ENCODE peak calls at places on chromosomes 7 and 10, in five cellular contexts. D is hippocampal formation; A is activated CD4-positive, alpha-beta T cell treated with anti-CD3 and anti-CD28 coated beads, Interleukin-2, amount 10 ng/mL, durations not matched to agents 7 days and 5 days; P is GM23248; Q is skeletal muscle cell. G is an unnamed sample.
A peak's percentile ranks its signal among the peaks of the same experiment; 100 is the strongest.

GRCh38 chr7:124813962-124814798 is 48.6 kb upstream of the GPR37 start:
- DNase-seq in P (no peak), D (no peak), A (no peak), Q (no peak), G (no peak)

GRCh38 chr10:132762267-132762666 is 23.7 kb downstream of the NKX6-2 start:
- DNase-seq in A (no peak), Q (no peak), P (no peak), D (no peak), G (no peak)

GRCh38 chr7:120864146-120864920 is 6.4 kb upstream of the TSPAN12 start:
- DNase-seq in Q (no peak), P (no peak), A (no peak), D (no peak), G (no peak)

GRCh38 chr10:97124211-97124610 is 61.5 kb downstream of the SLIT1 start:
- DNase-seq in Q (no peak), A (no peak), D (no peak), P (no peak), G (no peak)

GRCh38 chr10:98427011-98427515 is 12.1 kb upstream of the PYROXD2 start:
- DNase-seq in A (no peak), D (no peak), P (no peak), Q (no peak), G (no peak)

GRCh38 chr10:14736600-14737081 is 38.1 kb downstream of the FAM107B start:
- DNase-seq in A (no peak), D (no peak), Q (no peak), P (peak; percentile 11), G (peak; percentile 90)

GRCh38 chr10:131155903-131156285 is 155.6 kb downstream of the TCERG1L start:
- DNase-seq in A (no peak), Q (no peak), D (no peak), P (no peak), G (no peak)

GRCh38 chr7:66921396-66921917 is 432 bp downstream of the TMEM248 start:
- DNase-seq in D (no peak), Q (peak; percentile 12), A (peak; percentile 10), P (peak; percentile 71), G (peak; percentile 55)

GRCh38 chr7:73718905-73719805 is at the start of gene STX1A:
- DNase-seq in P (peak; percentile 93), D (no peak), A (peak; percentile 67), Q (no peak), G (peak; percentile 80)

GRCh38 chr10:131733596-131733995 is 167.2 kb upstream of the PPP2R2D start:
- DNase-seq in Q (no peak), P (no peak), A (no peak), D (no peak), G (no peak)

GRCh38 chr10:70296406-70296899 is 12.6 kb upstream of the NPFFR1 start:
- DNase-seq in A (no peak), P (peak; percentile 98), D (no peak), Q (peak; percentile 51), G (peak; percentile 90)

GRCh38 chr7:116592445-116592844 is 67.6 kb downstream of the CAV1 start:
- DNase-seq in D (no peak), Q (no peak), P (no peak), A (no peak), G (no peak)

GRCh38 chr7:108454674-108455523 is 1.3 kb downstream of the NRCAM start:
- DNase-seq in P (peak; percentile 48), Q (no peak), A (no peak), D (peak; percentile 33), G (peak; percentile 27)

GRCh38 chr10:118594392-118595063 is 920 bp downstream of the PRLHR start:
- DNase-seq in Q (no peak), P (peak; percentile 57), A (peak; percentile 34), D (no peak), G (peak; percentile 24)

GRCh38 chr10:116080553-116080952 is 192.5 kb downstream of the GFRA1 start:
- DNase-seq in A (no peak), P (peak; percentile 35), Q (no peak), D (no peak), G (peak; percentile 12)

GRCh38 chr10:124912487-124912886 is 29.4 kb upstream of the ZRANB1 start:
- DNase-seq in D (no peak), P (peak; percentile 46), A (no peak), Q (no peak), G (no peak)

GRCh38 chr7:97017197-97018125 is 7.2 kb downstream of the DLX5 start:
- DNase-seq in D (no peak), A (no peak), P (no peak), Q (no peak), G (no peak)

GRCh38 chr10:59865101-59865500 is 41.3 kb downstream of the CCDC6 start:
- DNase-seq in A (peak; percentile 11), P (peak; percentile 13), Q (no peak), D (no peak), G (peak; percentile 31)

GRCh38 chr7:108307246-108307982 is 148.8 kb downstream of the NRCAM start:
- DNase-seq in P (no peak), Q (no peak), D (no peak), A (no peak), G (no peak)

GRCh38 chr7:69208848-69209247 is 389.4 kb upstream of the AUTS2 start:
- DNase-seq in D (peak; percentile 1), P (no peak), A (no peak), Q (no peak), G (no peak)

GRCh38 chr7:2359610-2360009 is 5.0 kb downstream of the EIF3B start:
- DNase-seq in A (no peak), Q (no peak), P (no peak), D (no peak), G (no peak)

GRCh38 chr7:155789001-155789725 is 23.1 kb downstream of the SHH start:
- DNase-seq in Q (no peak), A (no peak), P (no peak), D (peak; percentile 19), G (no peak)

GRCh38 chr7:23700058-23700457 is 10.0 kb upstream of the STK31 start:
- DNase-seq in D (no peak), A (no peak), Q (no peak), P (no peak), G (no peak)

GRCh38 chr10:31678139-31678536 is 250.5 kb downstream of the ARHGAP12 start:
- DNase-seq in D (no peak), A (no peak), Q (no peak), P (no peak), G (no peak)

GRCh38 chr10:10094700-10095099 is 923.0 kb upstream of the CELF2 start:
- DNase-seq in D (no peak), P (no peak), A (no peak), Q (peak; percentile 32), G (no peak)

GRCh38 chr10:23375366-23375765 is 30.8 kb upstream of the C10orf67 start:
- DNase-seq in Q (no peak), P (no peak), D (no peak), A (no peak), G (peak; percentile 9)

GRCh38 chr10:14016011-14016536 is 314.6 kb downstream of the FRMD4A start:
- DNase-seq in Q (peak; percentile 49), A (no peak), D (peak; percentile 41), P (no peak), G (peak; percentile 78)

GRCh38 chr10:91537614-91538383 is 95.1 kb downstream of the PPP1R3C start:
- DNase-seq in Q (no peak), A (no peak), P (no peak), D (no peak), G (no peak)

GRCh38 chr10:67115972-67116371 is 190.1 kb downstream of the LRRTM3 start:
- DNase-seq in Q (peak; percentile 13), A (no peak), P (no peak), D (no peak), G (no peak)

GRCh38 chr7:99504281-99504602 is 220 bp upstream of the ZKSCAN5 start:
- DNase-seq in Q (peak; percentile 91), P (no peak), D (no peak), A (no peak), G (no peak)

GRCh38 chr10:74949434-74949833 is 123.0 kb downstream of the KAT6B start:
- DNase-seq in P (peak; percentile 60), A (no peak), Q (no peak), D (no peak), G (peak; percentile 46)

GRCh38 chr10:62817763-62818425 is 1.7 kb upstream of the EGR2 start:
- DNase-seq in D (no peak), P (peak; percentile 84), A (peak; percentile 59), Q (no peak), G (peak; percentile 65)

GRCh38 chr7:17015575-17015974 is 133.8 kb upstream of the AGR3 start:
- DNase-seq in D (no peak), Q (no peak), A (no peak), P (peak; percentile 71), G (peak; percentile 88)

GRCh38 chr10:117334075-117334474 is 41.2 kb downstream of the PDZD8 start:
- DNase-seq in D (no peak), Q (no peak), P (no peak), A (no peak), G (peak; percentile 19)

GRCh38 chr7:101163281-101164070 is 1.9 kb downstream of the VGF start:
- DNase-seq in D (no peak), P (peak; percentile 30), A (peak; percentile 56), Q (no peak), G (peak; percentile 41)

GRCh38 chr10:125192620-125193019 is 32.3 kb upstream of the CTBP2 start:
- DNase-seq in P (no peak), Q (no peak), D (no peak), A (no peak), G (peak; percentile 11)

GRCh38 chr7:92292981-92293380 is 47.2 kb downstream of the ANKIB1 start:
- DNase-seq in D (no peak), A (no peak), Q (no peak), P (no peak), G (no peak)

GRCh38 chr10:27744478-27745379 is 890 bp downstream of the MKX start:
- DNase-seq in A (peak; percentile 12), D (no peak), Q (no peak), P (peak; percentile 88), G (peak; percentile 70)

GRCh38 chr10:21599582-21599981 is 65.5 kb downstream of the MLLT10 start:
- DNase-seq in D (no peak), Q (no peak), P (no peak), A (no peak), G (peak; percentile 8)

GRCh38 chr10:131751827-131752775 is 148.7 kb upstream of the PPP2R2D start:
- DNase-seq in A (no peak), P (no peak), Q (no peak), D (no peak), G (no peak)

G was measured in EH.